ENCODE peak calls at places on chromosomes 13 and 19, in five cellular contexts. G, X, I, E and K are unnamed samples.

GRCh38 chr13:104008571-104009435 is 942.6 kb upstream of the SLC10A2 start:
- DNase-seq in G (no peak), X (no peak), I (no peak), E (no peak), K (no peak)

GRCh38 chr19:11481777-11482383 is 1.0 kb upstream of the ELAVL3 start:
- DNase-seq in G (no peak), X (peak), I (peak), E (peak), K (peak)

GRCh38 chr19:49554701-49555181 is 25.6 kb downstream of the NOSIP start:
- DNase-seq in G (no peak), X (no peak), I (peak), E (no peak), K (no peak)

GRCh38 chr13:103236213-103236612 is 170.0 kb upstream of the SLC10A2 start:
- DNase-seq in G (no peak), X (no peak), I (no peak), E (no peak), K (no peak)

GRCh38 chr13:97257800-97258799 is 36.0 kb downstream of the MBNL2 start:
- DNase-seq in G (no peak), X (peak), I (no peak), E (no peak), K (peak)

GRCh38 chr19:30376826-30377425 is 4.7 kb downstream of the ZNF536 start:
- DNase-seq in G (no peak), X (no peak), I (no peak), E (no peak), K (no peak)

GRCh38 chr13:34019870-34020269 is 201.9 kb downstream of the RFC3 start:
- DNase-seq in G (no peak), X (no peak), I (no peak), E (no peak), K (no peak)

GRCh38 chr13:73991884-73992283 is 142.3 kb downstream of the KLF12 start:
- DNase-seq in G (no peak), X (no peak), I (no peak), E (no peak), K (no peak)

GRCh38 chr19:1471514-1472107 is 7.4 kb downstream of the C19orf25 start:
- DNase-seq in G (no peak), X (peak), I (peak), E (peak), K (no peak)

GRCh38 chr13:74037762-74038161 is 96.4 kb downstream of the KLF12 start:
- DNase-seq in G (no peak), X (no peak), I (no peak), E (no peak), K (no peak)

GRCh38 chr19:14265285-14266036 is 59.5 kb upstream of the ADGRL1 start:
- DNase-seq in G (no peak), X (no peak), I (no peak), E (no peak), K (no peak)

GRCh38 chr19:19866599-19867248 is 1.0 kb downstream of the ZNF253 start:
- DNase-seq in G (no peak), X (no peak), I (no peak), E (no peak), K (no peak)

GRCh38 chr19:33520844-33521479 is 629 bp downstream of the PEPD start:
- DNase-seq in G (no peak), X (no peak), I (no peak), E (no peak), K (no peak)

GRCh38 chr19:7605490-7606222 is 10.0 kb downstream of the CAMSAP3 start:
- DNase-seq in G (no peak), X (no peak), I (no peak), E (no peak), K (no peak)

GRCh38 chr19:29439688-29440550 is 85.9 kb upstream of the VSTM2B start:
- DNase-seq in G (no peak), X (no peak), I (no peak), E (no peak), K (no peak)

GRCh38 chr13:109273326-109273751 is 513.0 kb downstream of the IRS2 start:
- DNase-seq in G (no peak), X (no peak), I (no peak), E (no peak), K (no peak)

GRCh38 chr13:19663416-19663979 is 30.0 kb downstream of the MPHOSPH8 start:
- DNase-seq in G (no peak), X (no peak), I (no peak), E (no peak), K (no peak)